ENCODE peak calls at places on chromosomes 2 and 18, in seven cellular contexts. One of them, this sample, is unnamed.

GRCh38 chr2:64273524-64274398 is 129.5 kb upstream of the PELI1 start:
- DNase-seq in Karpas-422: no peak
- DNase-seq in tibial artery: peak; percentile 57
- DNase-seq in ovary: peak; percentile 46
- DNase-seq in esophagus muscularis mucosa: no peak
- DNase-seq in CD8-positive, alpha-beta memory T cell: no peak
- DNase-seq in esophagus squamous epithelium: no peak
- DNase-seq in this sample: peak; percentile 26

GRCh38 chr2:150526827-150527226 is 39.4 kb upstream of the RND3 start:
- DNase-seq in esophagus squamous epithelium: no peak
- DNase-seq in esophagus muscularis mucosa: no peak
- DNase-seq in CD8-positive, alpha-beta memory T cell: no peak
- DNase-seq in ovary: no peak
- DNase-seq in Karpas-422: no peak
- DNase-seq in tibial artery: no peak
- DNase-seq in this sample: no peak

GRCh38 chr2:46367286-46367685 is 70.1 kb downstream of the EPAS1 start:
- DNase-seq in esophagus muscularis mucosa: no peak
- DNase-seq in Karpas-422: no peak
- DNase-seq in ovary: no peak
- DNase-seq in esophagus squamous epithelium: no peak
- DNase-seq in CD8-positive, alpha-beta memory T cell: no peak
- DNase-seq in tibial artery: no peak
- DNase-seq in this sample: no peak

GRCh38 chr2:170208967-170209366 is 31.0 kb downstream of the MYO3B start:
- DNase-seq in tibial artery: no peak
- DNase-seq in ovary: no peak
- DNase-seq in esophagus squamous epithelium: no peak
- DNase-seq in esophagus muscularis mucosa: no peak
- DNase-seq in CD8-positive, alpha-beta memory T cell: no peak
- DNase-seq in Karpas-422: no peak
- DNase-seq in this sample: no peak

GRCh38 chr18:48419268-48420022 is 10.3 kb upstream of the ZBTB7C start:
- DNase-seq in ovary: no peak
- DNase-seq in Karpas-422: peak; percentile 69
- DNase-seq in esophagus squamous epithelium: no peak
- DNase-seq in CD8-positive, alpha-beta memory T cell: no peak
- DNase-seq in tibial artery: no peak
- DNase-seq in esophagus muscularis mucosa: no peak
- DNase-seq in this sample: no peak

GRCh38 chr2:172249986-172250385 is 147.3 kb upstream of the DLX2 start:
- DNase-seq in Karpas-422: no peak
- DNase-seq in esophagus squamous epithelium: no peak
- DNase-seq in CD8-positive, alpha-beta memory T cell: no peak
- DNase-seq in esophagus muscularis mucosa: no peak
- DNase-seq in tibial artery: no peak
- DNase-seq in ovary: no peak
- DNase-seq in this sample: no peak

GRCh38 chr2:86703704-86704370 is 16.3 kb upstream of the RMND5A start:
- DNase-seq in CD8-positive, alpha-beta memory T cell: no peak
- DNase-seq in esophagus squamous epithelium: no peak
- DNase-seq in Karpas-422: no peak
- DNase-seq in ovary: no peak
- DNase-seq in esophagus muscularis mucosa: no peak
- DNase-seq in tibial artery: no peak
- DNase-seq in this sample: no peak

GRCh38 chr18:35267809-35268208 is 22.2 kb downstream of the ZSCAN30 start:
- DNase-seq in Karpas-422: no peak
- DNase-seq in tibial artery: no peak
- DNase-seq in esophagus squamous epithelium: no peak
- DNase-seq in esophagus muscularis mucosa: no peak
- DNase-seq in CD8-positive, alpha-beta memory T cell: peak; percentile 9
- DNase-seq in ovary: peak; percentile 32
- DNase-seq in this sample: peak; percentile 38

GRCh38 chr2:119856469-119856901 is 96.8 kb downstream of the PTPN4 start:
- DNase-seq in tibial artery: no peak
- DNase-seq in ovary: no peak
- DNase-seq in CD8-positive, alpha-beta memory T cell: no peak
- DNase-seq in Karpas-422: no peak
- DNase-seq in esophagus squamous epithelium: no peak
- DNase-seq in esophagus muscularis mucosa: no peak
- DNase-seq in this sample: no peak

GRCh38 chr2:235054919-235055318 is 103.1 kb downstream of the SH3BP4 start:
- DNase-seq in Karpas-422: no peak
- DNase-seq in esophagus muscularis mucosa: no peak
- DNase-seq in esophagus squamous epithelium: no peak
- DNase-seq in tibial artery: no peak
- DNase-seq in ovary: no peak
- DNase-seq in CD8-positive, alpha-beta memory T cell: no peak
- DNase-seq in this sample: no peak

GRCh38 chr2:201259216-201259615 is 1.1 kb upstream of the CASP8 start:
- DNase-seq in CD8-positive, alpha-beta memory T cell: no peak
- DNase-seq in esophagus squamous epithelium: no peak
- DNase-seq in Karpas-422: no peak
- DNase-seq in tibial artery: no peak
- DNase-seq in ovary: no peak
- DNase-seq in esophagus muscularis mucosa: peak; percentile 86
- DNase-seq in this sample: no peak

GRCh38 chr2:39706945-39707344 is 41.2 kb downstream of the TMEM178A start:
- DNase-seq in tibial artery: no peak
- DNase-seq in Karpas-422: no peak
- DNase-seq in esophagus squamous epithelium: no peak
- DNase-seq in ovary: no peak
- DNase-seq in esophagus muscularis mucosa: no peak
- DNase-seq in CD8-positive, alpha-beta memory T cell: no peak
- DNase-seq in this sample: no peak

GRCh38 chr18:50558948-50559749 is 738 bp upstream of the MAPK4 start:
- DNase-seq in CD8-positive, alpha-beta memory T cell: no peak
- DNase-seq in esophagus squamous epithelium: no peak
- DNase-seq in tibial artery: no peak
- DNase-seq in ovary: no peak
- DNase-seq in Karpas-422: no peak
- DNase-seq in esophagus muscularis mucosa: no peak
- DNase-seq in this sample: peak; percentile 24

GRCh38 chr2:21317131-21317530 is 193.4 kb downstream of the TDRD15 start:
- DNase-seq in esophagus squamous epithelium: no peak
- DNase-seq in esophagus muscularis mucosa: peak; percentile 82
- DNase-seq in ovary: peak; percentile 61
- DNase-seq in CD8-positive, alpha-beta memory T cell: no peak
- DNase-seq in tibial artery: peak; percentile 61
- DNase-seq in Karpas-422: peak; percentile 90
- DNase-seq in this sample: peak; percentile 13

GRCh38 chr18:6373187-6373586 is 41.5 kb downstream of the L3MBTL4 start:
- DNase-seq in tibial artery: no peak
- DNase-seq in esophagus squamous epithelium: no peak
- DNase-seq in CD8-positive, alpha-beta memory T cell: no peak
- DNase-seq in Karpas-422: no peak
- DNase-seq in ovary: no peak
- DNase-seq in esophagus muscularis mucosa: no peak
- DNase-seq in this sample: no peak

GRCh38 chr18:6376433-6377229 is 38.1 kb downstream of the L3MBTL4 start:
- DNase-seq in Karpas-422: no peak
- DNase-seq in esophagus squamous epithelium: no peak
- DNase-seq in esophagus muscularis mucosa: peak; percentile 78
- DNase-seq in tibial artery: no peak
- DNase-seq in CD8-positive, alpha-beta memory T cell: no peak
- DNase-seq in ovary: no peak
- DNase-seq in this sample: no peak

GRCh38 chr18:6374935-6375529 is 39.7 kb downstream of the L3MBTL4 start:
- DNase-seq in tibial artery: no peak
- DNase-seq in CD8-positive, alpha-beta memory T cell: no peak
- DNase-seq in esophagus muscularis mucosa: no peak
- DNase-seq in ovary: no peak
- DNase-seq in Karpas-422: no peak
- DNase-seq in esophagus squamous epithelium: no peak
- DNase-seq in this sample: no peak

GRCh38 chr18:6370886-6371635 is 43.6 kb downstream of the L3MBTL4 start:
- DNase-seq in Karpas-422: no peak
- DNase-seq in CD8-positive, alpha-beta memory T cell: no peak
- DNase-seq in tibial artery: no peak
- DNase-seq in esophagus muscularis mucosa: no peak
- DNase-seq in ovary: peak; percentile 36
- DNase-seq in esophagus squamous epithelium: no peak
- DNase-seq in this sample: peak; percentile 83

GRCh38 chr18:6374340-6374739 is 40.4 kb downstream of the L3MBTL4 start:
- DNase-seq in ovary: no peak
- DNase-seq in CD8-positive, alpha-beta memory T cell: no peak
- DNase-seq in esophagus muscularis mucosa: no peak
- DNase-seq in tibial artery: no peak
- DNase-seq in Karpas-422: no peak
- DNase-seq in esophagus squamous epithelium: no peak
- DNase-seq in this sample: peak; percentile 42
- H3K4me1 ChIP-seq in ovary: peaks cover 4% of the 10 kb centered on the region
- H3K4me1 ChIP-seq in CD8-positive, alpha-beta memory T cell: no peaks in the 10 kb centered on the region
- H3K4me1 ChIP-seq in esophagus muscularis mucosa: no peaks in the 10 kb centered on the region
- H3K4me1 ChIP-seq in tibial artery: no peaks in the 10 kb centered on the region
- H3K4me1 ChIP-seq in Karpas-422: no peaks in the 10 kb centered on the region
- H3K4me1 ChIP-seq in esophagus squamous epithelium: peaks cover 5% of the 10 kb centered on the region
- H3K4me1 ChIP-seq in this sample: peaks cover 16% of the 10 kb centered on the region

GRCh38 chr2:237474511-237474911 is 12.5 kb upstream of the MLPH start:
- DNase-seq in esophagus muscularis mucosa: no peak
- DNase-seq in esophagus squamous epithelium: no peak
- DNase-seq in ovary: peak; percentile 62
- DNase-seq in Karpas-422: no peak
- DNase-seq in CD8-positive, alpha-beta memory T cell: no peak
- DNase-seq in tibial artery: no peak
- DNase-seq in this sample: no peak
- H3K4me1 ChIP-seq in esophagus muscularis mucosa: peaks cover 20% of the 10 kb centered on the region
- H3K4me1 ChIP-seq in esophagus squamous epithelium: peaks cover 12% of the 10 kb centered on the region
- H3K4me1 ChIP-seq in ovary: peaks cover 13% of the 10 kb centered on the region
- H3K4me1 ChIP-seq in Karpas-422: peaks cover 11% of the 10 kb centered on the region
- H3K4me1 ChIP-seq in CD8-positive, alpha-beta memory T cell: peaks cover 11% of the 10 kb centered on the region
- H3K4me1 ChIP-seq in tibial artery: no peaks in the 10 kb centered on the region
- H3K4me1 ChIP-seq in this sample: peaks cover 30% of the 10 kb centered on the region

DNA sequence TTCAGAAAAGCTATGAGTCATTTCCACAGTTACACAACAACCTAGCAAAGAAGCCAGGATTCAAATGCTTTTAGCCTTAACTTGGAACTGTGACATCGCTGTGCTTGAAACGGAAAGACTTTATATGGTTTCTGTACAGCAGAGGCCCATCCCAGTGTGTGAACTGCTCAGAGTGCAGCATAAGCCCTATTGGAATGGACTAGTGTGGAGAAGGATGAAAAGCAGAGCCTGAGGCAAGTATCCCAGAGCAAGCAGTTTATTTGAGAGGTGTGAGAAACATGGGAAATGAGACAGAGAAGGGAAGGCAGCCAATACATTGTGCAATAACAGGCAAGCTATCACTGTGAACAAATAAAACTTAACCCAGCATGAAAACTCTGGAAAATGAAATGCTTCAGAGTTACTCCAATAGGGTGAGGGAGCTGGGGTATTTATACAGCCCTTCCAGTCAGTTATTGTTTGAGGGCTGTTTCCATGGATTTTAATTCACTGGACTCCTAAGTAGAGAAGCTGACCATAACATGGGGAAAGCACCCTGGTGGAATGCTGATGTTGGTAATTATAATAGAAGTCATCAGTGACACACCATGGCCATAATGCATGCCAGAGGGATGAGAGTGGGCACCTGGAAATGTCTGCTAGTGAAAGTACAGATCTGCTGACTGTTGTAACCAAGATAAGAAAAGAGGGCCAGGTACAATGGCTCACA is 254.0 kb upstream of the POU3F3 start:
- DNase-seq in Karpas-422: no peak
- DNase-seq in ovary: no peak
- DNase-seq in esophagus squamous epithelium: no peak
- DNase-seq in tibial artery: no peak
- DNase-seq in CD8-positive, alpha-beta memory T cell: no peak
- DNase-seq in esophagus muscularis mucosa: peak; percentile 31
- DNase-seq in this sample: no peak
- H3K4me1 ChIP-seq in Karpas-422: no peaks in the 10 kb centered on the region
- H3K4me1 ChIP-seq in ovary: no peaks in the 10 kb centered on the region
- H3K4me1 ChIP-seq in esophagus squamous epithelium: no peaks in the 10 kb centered on the region
- H3K4me1 ChIP-seq in tibial artery: no peaks in the 10 kb centered on the region
- H3K4me1 ChIP-seq in CD8-positive, alpha-beta memory T cell: no peaks in the 10 kb centered on the region
- H3K4me1 ChIP-seq in esophagus muscularis mucosa: no peaks in the 10 kb centered on the region
- H3K4me1 ChIP-seq in this sample: no peaks in the 10 kb centered on the region

DNA sequence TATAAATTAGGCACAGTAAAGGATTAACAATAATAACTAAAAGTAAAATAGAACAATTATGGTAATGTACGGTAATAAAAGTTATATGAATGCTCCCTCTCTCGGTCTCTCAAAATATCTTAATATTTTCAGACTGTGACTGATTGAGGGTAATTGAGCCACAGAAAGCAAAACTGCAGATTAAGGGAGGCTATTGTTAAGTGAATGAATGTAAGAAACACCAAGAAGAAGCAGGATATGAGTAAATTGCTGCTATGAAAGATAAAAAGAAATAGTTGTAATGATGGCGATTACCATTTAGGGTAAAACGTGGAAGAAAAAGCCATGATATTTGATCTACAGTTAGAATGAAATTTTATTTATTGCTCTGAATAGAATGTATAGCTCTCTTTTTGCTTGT is 24.1 kb downstream of the GULP1 start:
- DNase-seq in CD8-positive, alpha-beta memory T cell: no peak
- DNase-seq in Karpas-422: no peak
- DNase-seq in ovary: no peak
- DNase-seq in esophagus muscularis mucosa: no peak
- DNase-seq in tibial artery: no peak
- DNase-seq in esophagus squamous epithelium: no peak
- DNase-seq in this sample: no peak
- H3K4me1 ChIP-seq in CD8-positive, alpha-beta memory T cell: no peaks in the 10 kb centered on the region
- H3K4me1 ChIP-seq in Karpas-422: no peaks in the 10 kb centered on the region
- H3K4me1 ChIP-seq in ovary: no peaks in the 10 kb centered on the region
- H3K4me1 ChIP-seq in esophagus muscularis mucosa: no peaks in the 10 kb centered on the region
- H3K4me1 ChIP-seq in tibial artery: no peaks in the 10 kb centered on the region
- H3K4me1 ChIP-seq in esophagus squamous epithelium: no peaks in the 10 kb centered on the region
- H3K4me1 ChIP-seq in this sample: no peaks in the 10 kb centered on the region

GRCh38 chr2:195532255-195532627 is 124.8 kb upstream of the SLC39A10 start:
- DNase-seq in esophagus muscularis mucosa: no peak
- DNase-seq in tibial artery: no peak
- DNase-seq in CD8-positive, alpha-beta memory T cell: no peak
- DNase-seq in esophagus squamous epithelium: no peak
- DNase-seq in ovary: no peak
- DNase-seq in Karpas-422: no peak
- DNase-seq in this sample: no peak
- H3K4me1 ChIP-seq in esophagus muscularis mucosa: peaks cover 3% of the 10 kb centered on the region
- H3K4me1 ChIP-seq in tibial artery: no peaks in the 10 kb centered on the region
- H3K4me1 ChIP-seq in CD8-positive, alpha-beta memory T cell: peaks cover 60% of the 10 kb centered on the region
- H3K4me1 ChIP-seq in esophagus squamous epithelium: no peaks in the 10 kb centered on the region
- H3K4me1 ChIP-seq in ovary: no peaks in the 10 kb centered on the region
- H3K4me1 ChIP-seq in Karpas-422: peaks cover 30% of the 10 kb centered on the region
- H3K4me1 ChIP-seq in this sample: peaks cover 5% of the 10 kb centered on the region

GRCh38 chr18:59928201-59928600 is 28.4 kb downstream of the PMAIP1 start:
- DNase-seq in Karpas-422: no peak
- DNase-seq in CD8-positive, alpha-beta memory T cell: no peak
- DNase-seq in tibial artery: no peak
- DNase-seq in esophagus squamous epithelium: no peak
- DNase-seq in ovary: no peak
- DNase-seq in esophagus muscularis mucosa: no peak
- DNase-seq in this sample: no peak
- H3K4me1 ChIP-seq in Karpas-422: peaks cover 9% of the 10 kb centered on the region
- H3K4me1 ChIP-seq in CD8-positive, alpha-beta memory T cell: no peaks in the 10 kb centered on the region
- H3K4me1 ChIP-seq in tibial artery: no peaks in the 10 kb centered on the region
- H3K4me1 ChIP-seq in esophagus squamous epithelium: no peaks in the 10 kb centered on the region
- H3K4me1 ChIP-seq in ovary: no peaks in the 10 kb centered on the region
- H3K4me1 ChIP-seq in esophagus muscularis mucosa: no peaks in the 10 kb centered on the region
- H3K4me1 ChIP-seq in this sample: no peaks in the 10 kb centered on the region